ENCODE peak calls at places on chromosomes 7 and 10, in eight cellular contexts. R, O, A, V, W, Y, H and K are unnamed samples. For H3K36me3, the result is how much of the 10 kb centered on the place peaks cover.

GRCh38 chr10:14949291-14949690 is 4.6 kb downstream of the DCLRE1C start:
- DNase-seq in R (no peak), O (no peak), A (no peak), V (no peak), W (no peak), Y (no peak), H (no peak), K (no peak)

GRCh38 chr7:151095123-151095797 is 9.0 kb downstream of the AGAP3 start:
- DNase-seq in R (no peak), O (no peak), A (no peak), V (no peak), W (no peak), Y (no peak), H (no peak), K (no peak)

GRCh38 chr7:51354897-51355296 is 38.3 kb upstream of the COBL start:
- DNase-seq in R (no peak), O (no peak), A (no peak), V (no peak), W (no peak), Y (no peak), H (no peak), K (no peak)

GRCh38 chr10:3948843-3949242 is 163.8 kb upstream of the KLF6 start:
- DNase-seq in R (no peak), O (no peak), A (peak), V (no peak), W (no peak), Y (peak), H (peak), K (no peak)

GRCh38 chr10:131205556-131205955 is 106.0 kb downstream of the TCERG1L start:
- DNase-seq in R (no peak), O (no peak), A (no peak), V (no peak), W (peak), Y (no peak), H (no peak), K (peak)

GRCh38 chr7:116195451-116195850 is 14.9 kb upstream of the TES start:
- DNase-seq in R (no peak), O (no peak), A (peak), V (no peak), W (no peak), Y (no peak), H (no peak), K (no peak)

GRCh38 chr7:81327468-81327867 is 408.6 kb upstream of the SEMA3C start:
- DNase-seq in R (no peak), O (no peak), A (peak), V (no peak), W (no peak), Y (no peak), H (no peak), K (no peak)

GRCh38 chr7:157013602-157014549 is 3.4 kb upstream of the MNX1 start:
- DNase-seq in R (no peak), O (no peak), A (no peak), V (no peak), W (no peak), Y (no peak), H (no peak), K (no peak)

GRCh38 chr10:17375936-17376584 is 78.3 kb downstream of the ST8SIA6 start:
- DNase-seq in R (peak), O (no peak), A (peak), V (no peak), W (no peak), Y (no peak), H (no peak), K (peak)

DNA sequence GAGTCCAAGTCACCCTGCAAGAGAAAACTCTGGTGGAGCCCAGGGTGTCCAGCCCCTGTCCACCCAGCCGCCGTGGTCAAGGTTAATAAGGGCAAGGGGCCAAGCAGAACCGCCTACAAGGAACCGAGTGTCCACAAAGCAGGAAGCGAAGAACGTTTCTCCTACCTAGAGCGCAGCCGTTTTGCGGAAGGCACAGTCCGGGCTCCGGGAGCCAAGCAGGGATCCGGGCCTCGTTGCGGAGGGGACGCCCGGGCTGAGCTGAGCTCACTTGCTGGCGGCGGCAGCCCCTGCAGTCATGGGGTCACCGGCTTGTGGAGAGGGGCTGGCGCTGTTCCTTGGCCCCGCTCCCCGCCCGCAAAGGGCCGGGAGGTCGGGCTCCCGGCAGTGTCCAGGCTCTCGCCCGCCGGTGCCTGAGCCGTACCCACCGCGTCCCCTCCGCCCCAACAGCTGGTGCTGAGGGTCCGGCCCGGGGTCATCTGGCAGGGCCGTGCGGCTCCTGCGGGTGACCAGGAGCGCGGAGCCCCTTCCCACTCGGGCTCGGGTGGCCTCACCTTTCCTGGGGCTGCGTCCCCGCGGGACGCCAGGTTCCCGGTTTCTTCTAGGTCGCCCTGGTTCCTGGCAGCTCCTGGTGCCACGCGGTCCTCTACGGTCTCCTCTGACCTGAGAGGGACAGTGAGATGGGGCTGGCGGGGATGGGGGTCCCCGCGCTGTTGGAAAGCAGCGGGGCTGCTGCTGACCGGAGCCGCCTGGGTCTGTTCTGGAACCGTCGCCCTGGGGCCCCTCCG is 14.0 kb upstream of the ZNF273 start:
- DNase-seq in R (no peak), O (no peak), A (no peak), V (no peak), W (no peak), Y (peak), H (peak), K (peak)
- TF ChIP-seq POLR2A in R (no peak), O (no peak), A (no peak), V (no peak), W (no peak), Y (no peak), H (no peak), K (no peak)

DNA sequence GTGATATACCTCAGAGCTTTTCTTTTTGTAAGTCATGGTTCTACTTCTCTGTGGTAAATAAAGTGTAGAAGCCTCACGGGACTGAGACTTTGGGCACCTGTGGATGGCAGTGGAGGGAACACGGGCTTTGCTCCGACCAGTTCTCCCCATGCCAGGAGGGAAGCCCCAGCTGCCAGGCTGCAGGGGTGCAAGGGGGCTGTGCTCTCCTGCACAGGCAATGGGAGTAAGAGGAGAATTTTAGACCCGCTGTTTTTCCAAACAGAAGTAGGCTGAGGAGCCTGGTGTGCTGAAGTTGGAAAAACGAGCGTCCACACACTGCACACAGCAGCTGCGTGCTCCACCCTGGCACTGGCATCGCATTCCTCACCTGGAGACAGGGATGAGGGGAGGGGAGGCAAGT is 282.4 kb downstream of the TNS3 start:
- DNase-seq in R (no peak), O (no peak), A (no peak), V (no peak), W (peak), Y (no peak), H (no peak), K (no peak)
- H3K36me3 ChIP-seq in R (under half), O (under half), A (half or more), V (half or more), W (under half), Y (under half), H (under half), K (under half)

DNA sequence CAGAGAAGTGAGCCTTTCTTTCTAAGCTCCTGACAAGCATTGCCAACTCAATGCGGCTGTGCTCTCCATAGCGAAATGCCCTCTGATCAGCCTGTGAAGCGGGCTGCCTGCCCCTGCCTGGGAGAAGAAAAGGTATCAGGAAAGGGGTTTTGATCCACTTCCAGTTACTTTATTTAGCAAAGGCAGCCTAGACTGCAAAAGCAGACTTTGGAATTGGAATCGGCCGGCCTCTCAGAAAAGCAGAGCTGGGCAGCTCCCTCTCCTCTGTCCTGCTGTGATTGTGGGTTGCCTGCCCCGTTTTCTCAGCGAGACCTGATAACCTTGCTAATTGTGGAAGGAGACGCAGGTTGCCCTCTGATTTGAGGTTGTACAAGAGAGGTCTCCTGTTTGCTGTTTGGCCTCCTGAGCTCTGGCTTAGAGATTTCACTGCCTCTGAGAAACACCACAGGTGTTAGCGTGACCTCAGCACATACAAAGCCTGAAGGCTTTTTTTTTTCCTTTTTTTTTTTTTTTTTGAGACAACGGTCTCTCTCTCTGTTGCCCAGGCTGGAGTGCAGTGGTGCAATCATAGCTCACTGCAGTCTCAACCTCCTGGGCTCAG is 53.9 kb upstream of the SH2B2 start:
- DNase-seq in R (no peak), O (no peak), A (no peak), V (no peak), W (no peak), Y (no peak), H (no peak), K (no peak)
- TF ChIP-seq POLR2A in R (no peak), O (no peak), A (no peak), V (no peak), W (no peak), Y (no peak), H (no peak), K (no peak)

GRCh38 chr7:73463260-73463659 is 29.7 kb downstream of the FZD9 start:
- DNase-seq in R (no peak), O (no peak), A (no peak), V (no peak), W (no peak), Y (no peak), H (no peak), K (no peak)
- H3K36me3 ChIP-seq in R (half or more), O (under half), A (half or more), V (half or more), W (half or more), Y (half or more), H (under half), K (under half)

DNA sequence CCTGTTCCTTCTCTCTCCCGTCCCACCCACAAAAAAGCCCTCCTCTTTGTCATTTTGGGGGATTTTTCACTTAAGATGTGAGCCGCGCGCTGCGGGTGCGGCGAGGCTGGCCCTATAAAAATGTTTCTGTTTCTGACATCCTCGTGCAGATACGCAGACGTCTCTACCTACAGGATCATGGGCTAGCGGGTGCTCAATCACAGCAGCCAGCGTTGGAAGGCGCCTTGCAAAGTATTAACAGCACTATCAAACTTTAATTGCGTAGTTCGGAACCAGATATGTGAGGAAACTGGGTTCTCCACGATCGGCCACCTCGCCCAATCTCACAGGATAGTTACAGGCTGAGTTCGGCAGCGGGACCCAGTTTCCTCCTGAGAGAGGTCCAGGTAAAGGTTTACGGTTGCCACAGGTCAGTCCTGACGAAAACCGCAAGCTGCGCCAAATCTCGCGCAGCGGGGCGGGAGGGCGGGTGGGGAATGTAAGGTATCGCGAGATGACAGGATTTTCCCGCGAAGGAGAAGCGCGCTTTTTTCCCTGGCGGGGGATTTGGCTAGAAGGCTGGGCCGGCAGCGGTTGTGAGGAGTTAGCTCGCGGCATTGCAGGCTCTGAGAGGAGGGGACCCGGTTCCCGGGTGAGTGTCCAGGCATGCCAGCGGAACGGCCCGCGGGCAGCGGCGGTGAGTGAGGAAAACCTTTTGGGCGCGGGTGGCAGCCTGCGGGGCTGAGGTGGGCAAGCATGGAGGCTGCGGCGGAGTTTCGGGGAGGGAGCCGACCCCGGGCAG is at the start of gene HELLS:
- DNase-seq in R (peak), O (peak), A (peak), V (peak), W (peak), Y (peak), H (peak), K (peak)
- TF ChIP-seq POLR2A in R (peak), O (no peak), A (peak), V (no peak), W (no peak), Y (no peak), H (no peak), K (no peak)

GRCh38 chr10:32065871-32066270 is 9.6 kb upstream of the KIF5B start:
- DNase-seq in R (no peak), O (no peak), A (peak), V (no peak), W (no peak), Y (no peak), H (peak), K (no peak)

GRCh38 chr10:32059472-32059871 is 3.2 kb upstream of the KIF5B start:
- DNase-seq in R (no peak), O (no peak), A (no peak), V (no peak), W (no peak), Y (no peak), H (no peak), K (no peak)

GRCh38 chr10:32060372-32060771 is 4.1 kb upstream of the KIF5B start:
- DNase-seq in R (no peak), O (no peak), A (no peak), V (no peak), W (no peak), Y (no peak), H (no peak), K (no peak)

GRCh38 chr10:32057041-32057372 is 782 bp upstream of the KIF5B start:
- DNase-seq in R (no peak), O (no peak), A (no peak), V (no peak), W (no peak), Y (no peak), H (no peak), K (no peak)

GRCh38 chr10:32061440-32061839 is 5.2 kb upstream of the KIF5B start:
- DNase-seq in R (no peak), O (no peak), A (no peak), V (no peak), W (no peak), Y (no peak), H (no peak), K (no peak)
- H3K36me3 ChIP-seq in R (under half), O (under half), A (under half), V (under half), W (under half), Y (under half), H (under half), K (under half)